ENCODE peak calls at places on chromosome 1, in six cellular contexts. One of them, this sample, is unnamed. For H3K4me1, the result is how much of the 10 kb centered on the place peaks cover.

GRCh38 chr1:58941471-58942289 is 157.8 kb upstream of the JUN start:
- ATAC-seq in upper lobe of left lung: no peak
- ATAC-seq in A549: no peak
- ATAC-seq in HepG2: peak
- ATAC-seq in K562: no peak
- ATAC-seq in GM12878: no peak
- ATAC-seq in this sample: no peak

GRCh38 chr1:207497951-207498350 is 2.0 kb downstream of the CR1 start:
- ATAC-seq in upper lobe of left lung: no peak
- ATAC-seq in A549: no peak
- ATAC-seq in K562: no peak
- ATAC-seq in HepG2: no peak
- ATAC-seq in GM12878: peak
- ATAC-seq in this sample: no peak

GRCh38 chr1:40750326-40750975 is 33.1 kb upstream of the KCNQ4 start:
- ATAC-seq in GM12878: no peak
- ATAC-seq in K562: no peak
- ATAC-seq in upper lobe of left lung: no peak
- ATAC-seq in A549: no peak
- ATAC-seq in HepG2: no peak
- ATAC-seq in this sample: no peak

GRCh38 chr1:81446006-81446669 is 354.6 kb upstream of the ADGRL2 start:
- ATAC-seq in GM12878: no peak
- ATAC-seq in K562: no peak
- ATAC-seq in HepG2: no peak
- ATAC-seq in A549: no peak
- ATAC-seq in upper lobe of left lung: no peak
- ATAC-seq in this sample: no peak

GRCh38 chr1:235806128-235806527 is 60.6 kb downstream of the LYST start:
- ATAC-seq in A549: no peak
- ATAC-seq in upper lobe of left lung: no peak
- ATAC-seq in HepG2: no peak
- ATAC-seq in GM12878: no peak
- ATAC-seq in K562: no peak
- ATAC-seq in this sample: no peak

GRCh38 chr1:94955767-94956632 is 29.1 kb upstream of the CNN3 start:
- ATAC-seq in K562: no peak
- ATAC-seq in HepG2: peak
- ATAC-seq in GM12878: no peak
- ATAC-seq in upper lobe of left lung: no peak
- ATAC-seq in A549: no peak
- ATAC-seq in this sample: no peak

GRCh38 chr1:218444173-218444572 is 99.0 kb downstream of the TGFB2 start:
- ATAC-seq in upper lobe of left lung: no peak
- ATAC-seq in K562: no peak
- ATAC-seq in HepG2: no peak
- ATAC-seq in A549: no peak
- ATAC-seq in GM12878: no peak
- ATAC-seq in this sample: no peak

GRCh38 chr1:93347319-93347899 is 1.7 kb downstream of the DR1 start:
- ATAC-seq in upper lobe of left lung: no peak
- ATAC-seq in A549: no peak
- ATAC-seq in HepG2: no peak
- ATAC-seq in GM12878: no peak
- ATAC-seq in K562: no peak
- ATAC-seq in this sample: no peak

GRCh38 chr1:66288048-66288447 is 245.9 kb upstream of the SGIP1 start:
- ATAC-seq in upper lobe of left lung: no peak
- ATAC-seq in K562: no peak
- ATAC-seq in GM12878: peak
- ATAC-seq in HepG2: no peak
- ATAC-seq in A549: no peak
- ATAC-seq in this sample: no peak

GRCh38 chr1:157925419-157926166 is 67.9 kb upstream of the KIRREL1 start:
- ATAC-seq in HepG2: no peak
- ATAC-seq in K562: peak
- ATAC-seq in GM12878: no peak
- ATAC-seq in A549: no peak
- ATAC-seq in upper lobe of left lung: no peak
- ATAC-seq in this sample: no peak

GRCh38 chr1:74498901-74499300 is 13.5 kb downstream of the LRRC53 start:
- ATAC-seq in A549: no peak
- ATAC-seq in K562: no peak
- ATAC-seq in HepG2: no peak
- ATAC-seq in upper lobe of left lung: no peak
- ATAC-seq in GM12878: no peak
- ATAC-seq in this sample: no peak

GRCh38 chr1:203547147-203547546 is 53.2 kb downstream of the OPTC start:
- ATAC-seq in GM12878: no peak
- ATAC-seq in upper lobe of left lung: no peak
- ATAC-seq in K562: no peak
- ATAC-seq in A549: no peak
- ATAC-seq in HepG2: no peak
- ATAC-seq in this sample: no peak

GRCh38 chr1:162688521-162688920 is 56.3 kb downstream of the DDR2 start:
- ATAC-seq in HepG2: no peak
- ATAC-seq in upper lobe of left lung: no peak
- ATAC-seq in K562: no peak
- ATAC-seq in GM12878: no peak
- ATAC-seq in A549: no peak
- ATAC-seq in this sample: no peak

GRCh38 chr1:107622975-107623374 is 342.0 kb downstream of the VAV3 start:
- ATAC-seq in HepG2: no peak
- ATAC-seq in upper lobe of left lung: no peak
- ATAC-seq in A549: no peak
- ATAC-seq in K562: no peak
- ATAC-seq in GM12878: peak
- ATAC-seq in this sample: no peak

GRCh38 chr1:87523466-87523865 is 194.8 kb downstream of the LMO4 start:
- ATAC-seq in A549: no peak
- ATAC-seq in GM12878: peak
- ATAC-seq in K562: no peak
- ATAC-seq in HepG2: no peak
- ATAC-seq in upper lobe of left lung: no peak
- ATAC-seq in this sample: peak

GRCh38 chr1:10803971-10804820 is 7.8 kb upstream of the CASZ1 start:
- ATAC-seq in GM12878: no peak
- ATAC-seq in HepG2: no peak
- ATAC-seq in upper lobe of left lung: peak
- ATAC-seq in A549: no peak
- ATAC-seq in K562: no peak
- ATAC-seq in this sample: no peak

GRCh38 chr1:29719253-29719652 is 482.9 kb downstream of the PTPRU start:
- ATAC-seq in upper lobe of left lung: no peak
- ATAC-seq in GM12878: no peak
- ATAC-seq in K562: no peak
- ATAC-seq in A549: no peak
- ATAC-seq in HepG2: no peak
- ATAC-seq in this sample: no peak

GRCh38 chr1:205248793-205249601 is 21.3 kb downstream of the TMCC2 start:
- ATAC-seq in upper lobe of left lung: peak
- ATAC-seq in K562: peak
- ATAC-seq in GM12878: no peak
- ATAC-seq in HepG2: peak
- ATAC-seq in A549: peak
- ATAC-seq in this sample: peak

GRCh38 chr1:234969630-234970370 is 158.8 kb downstream of the TOMM20 start:
- ATAC-seq in upper lobe of left lung: no peak
- ATAC-seq in A549: no peak
- ATAC-seq in HepG2: no peak
- ATAC-seq in K562: no peak
- ATAC-seq in GM12878: peak
- ATAC-seq in this sample: peak

GRCh38 chr1:203696673-203697072 is 68.3 kb upstream of the LAX1 start:
- ATAC-seq in upper lobe of left lung: no peak
- ATAC-seq in GM12878: no peak
- ATAC-seq in K562: no peak
- ATAC-seq in A549: no peak
- ATAC-seq in HepG2: no peak
- ATAC-seq in this sample: no peak

GRCh38 chr1:160558679-160559078 is 20.6 kb downstream of the CD84 start:
- ATAC-seq in K562: no peak
- ATAC-seq in GM12878: no peak
- ATAC-seq in HepG2: no peak
- ATAC-seq in A549: no peak
- ATAC-seq in upper lobe of left lung: no peak
- ATAC-seq in this sample: no peak

GRCh38 chr1:26851106-26851684 is 11.8 kb upstream of the SFN start:
- ATAC-seq in A549: no peak
- ATAC-seq in HepG2: no peak
- ATAC-seq in K562: no peak
- ATAC-seq in GM12878: no peak
- ATAC-seq in upper lobe of left lung: no peak
- ATAC-seq in this sample: no peak

GRCh38 chr1:226686440-226687436 is 52.3 kb downstream of the ITPKB start:
- ATAC-seq in K562: no peak
- ATAC-seq in HepG2: no peak
- ATAC-seq in GM12878: peak
- ATAC-seq in A549: no peak
- ATAC-seq in upper lobe of left lung: no peak
- ATAC-seq in this sample: no peak
- TF ChIP-seq EP300 in K562: no peak
- TF ChIP-seq EP300 in HepG2: no peak
- TF ChIP-seq EP300 in GM12878: no peak
- TF ChIP-seq EP300 in A549: no peak
- TF ChIP-seq EP300 in upper lobe of left lung: no peak
- TF ChIP-seq EP300 in this sample: no peak

DNA sequence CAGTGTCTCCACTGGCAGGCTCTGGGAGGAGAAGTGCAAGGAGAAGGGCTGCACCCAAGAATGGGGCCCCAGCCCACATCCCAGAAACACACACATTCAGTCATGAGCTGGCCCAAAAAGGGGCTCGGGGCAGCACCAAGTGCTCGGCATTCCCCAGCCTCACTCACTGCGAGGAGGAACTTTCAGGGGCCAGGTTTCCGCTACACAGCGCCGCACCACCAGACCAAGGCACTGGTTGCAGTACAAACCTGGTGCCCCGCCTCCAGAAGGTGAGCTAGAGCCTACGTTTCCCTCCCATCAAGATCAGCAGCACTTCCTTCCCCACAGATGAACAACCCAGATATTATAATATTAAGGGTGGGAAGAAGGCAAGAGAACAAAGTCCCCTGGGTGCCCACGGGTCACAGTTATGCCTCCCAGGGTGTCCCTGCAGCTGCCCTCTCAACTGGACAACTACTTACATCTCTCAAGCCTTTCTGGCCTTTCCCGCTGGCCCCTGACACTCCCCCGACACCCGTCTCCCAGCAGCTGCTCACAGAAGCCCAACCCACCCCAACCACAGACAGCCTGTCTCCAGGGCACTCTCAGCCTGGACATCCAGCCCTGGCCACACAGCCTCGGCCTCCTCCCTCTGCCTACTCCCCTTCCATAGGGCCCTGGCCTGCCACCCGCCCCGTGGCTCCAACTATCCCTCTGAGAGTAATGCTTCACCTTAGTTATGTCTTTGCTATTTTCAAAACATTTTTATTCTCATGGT is 3.8 kb downstream of the PBXIP1 start:
- ATAC-seq in upper lobe of left lung: no peak
- ATAC-seq in GM12878: peak
- ATAC-seq in K562: peak
- ATAC-seq in A549: no peak
- ATAC-seq in HepG2: no peak
- ATAC-seq in this sample: no peak
- H3K4me1 ChIP-seq in upper lobe of left lung: under half
- H3K4me1 ChIP-seq in GM12878: under half
- H3K4me1 ChIP-seq in K562: under half
- H3K4me1 ChIP-seq in A549: under half
- H3K4me1 ChIP-seq in HepG2: under half
- H3K4me1 ChIP-seq in this sample: under half

DNA sequence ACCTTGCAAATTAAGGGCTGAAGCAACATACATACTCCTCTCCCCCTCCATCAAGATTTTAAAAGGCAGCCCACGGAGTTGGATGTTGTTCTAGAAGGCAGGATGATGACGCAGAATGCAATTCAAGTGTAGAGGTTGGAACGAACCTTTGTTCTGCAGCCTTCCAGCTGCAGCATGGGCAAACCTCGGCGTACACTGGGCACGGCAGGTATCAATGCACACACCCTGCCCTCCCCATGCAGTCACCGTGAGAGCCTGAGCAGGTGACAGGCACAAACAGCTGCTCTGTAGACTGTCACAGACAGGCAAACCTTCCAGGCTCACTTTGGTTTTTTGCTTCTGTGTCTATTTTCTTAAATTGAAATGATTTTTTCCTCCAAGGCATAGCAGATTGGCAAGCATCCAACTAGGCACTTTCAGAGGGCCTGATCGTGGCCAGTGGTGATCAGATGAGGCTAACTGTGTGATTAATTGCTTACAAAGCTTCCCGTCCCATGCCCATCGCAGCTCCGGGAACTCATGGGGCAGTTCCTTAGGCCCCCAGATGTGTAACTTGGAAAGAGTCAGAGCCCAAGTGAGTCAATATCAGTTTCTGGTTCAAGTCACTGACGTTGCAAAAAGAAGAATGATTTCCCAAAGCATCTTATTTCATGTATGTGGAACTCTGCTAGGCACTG is 82.3 kb downstream of the ITPKB start:
- ATAC-seq in upper lobe of left lung: no peak
- ATAC-seq in HepG2: no peak
- ATAC-seq in A549: no peak
- ATAC-seq in K562: no peak
- ATAC-seq in GM12878: no peak
- ATAC-seq in this sample: peak
- TF ChIP-seq EP300 in upper lobe of left lung: no peak
- TF ChIP-seq EP300 in HepG2: no peak
- TF ChIP-seq EP300 in A549: no peak
- TF ChIP-seq EP300 in K562: no peak
- TF ChIP-seq EP300 in GM12878: no peak
- TF ChIP-seq EP300 in this sample: no peak

DNA sequence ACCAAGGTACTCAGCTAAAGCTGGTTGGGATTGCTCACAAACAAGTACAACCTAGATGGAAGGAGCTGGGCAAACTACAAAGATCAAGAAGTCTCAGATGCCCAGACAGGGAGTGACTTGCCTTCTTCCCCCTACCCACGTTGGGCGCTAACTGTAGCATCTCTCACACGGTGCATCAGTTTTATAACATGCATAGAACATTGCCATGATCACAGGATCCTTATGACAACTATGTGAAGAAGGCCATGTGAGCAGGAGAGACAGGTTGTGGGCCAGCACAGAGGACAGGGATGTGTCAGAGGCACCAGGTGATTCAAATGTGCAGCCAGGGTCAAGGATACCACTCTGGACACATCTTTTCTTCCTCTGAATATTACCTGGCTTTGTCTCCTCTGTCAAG is 28.3 kb upstream of the CYP4B1 start:
- ATAC-seq in K562: no peak
- ATAC-seq in A549: no peak
- ATAC-seq in upper lobe of left lung: no peak
- ATAC-seq in HepG2: no peak
- ATAC-seq in GM12878: no peak
- ATAC-seq in this sample: no peak
- H3K4me1 ChIP-seq in K562: under half
- H3K4me1 ChIP-seq in A549: under half
- H3K4me1 ChIP-seq in upper lobe of left lung: under half
- H3K4me1 ChIP-seq in HepG2: under half
- H3K4me1 ChIP-seq in GM12878: under half
- H3K4me1 ChIP-seq in this sample: under half